ENCODE peak calls at places on chromosomes 1 and 21, in nine cellular contexts. Q is activated CD4-positive, alpha-beta T cell treated with anti-CD3 and anti-CD28 coated beads, Interleukin-2, amount 50 U/mL, for 1 hour; P is globus pallidus; N is NCI-H146; J is SW480; A is GM12865; I is activated CD8-positive, alpha-beta memory T cell treated with anti-CD3 and anti-CD28 coated beads for 48 hours; K is PC-9; E is COR-L47. M is an unnamed sample.

GRCh38 chr21:15659768-15660423 is 69.9 kb upstream of the USP25 start:
- DNase-seq in Q (no peak), P (no peak), N (no peak), J (peak; percentile 74), A (no peak), I (no peak), K (no peak), E (no peak), M (no peak)

GRCh38 chr21:45378258-45378966 is 26.6 kb upstream of the COL18A1 start:
- DNase-seq in Q (no peak), P (no peak), N (no peak), J (peak; percentile 44), A (no peak), I (no peak), K (peak; percentile 38), E (no peak), M (no peak)

GRCh38 chr21:25752389-25752788 is 17.6 kb downstream of the GABPA start:
- DNase-seq in Q (no peak), P (no peak), N (no peak), J (no peak), A (no peak), I (no peak), K (no peak), E (no peak), M (no peak)

GRCh38 chr1:151013518-151013917 is 5.3 kb downstream of the PRUNE1 start:
- DNase-seq in Q (no peak), P (no peak), N (no peak), J (no peak), A (no peak), I (no peak), K (no peak), E (no peak), M (no peak)

GRCh38 chr1:206672844-206673758 is 11.6 kb upstream of the MAPKAPK2 start:
- DNase-seq in Q (no peak), P (peak; percentile 41), N (peak; percentile 95), J (no peak), A (peak; percentile 66), I (no peak), K (no peak), E (no peak), M (peak; percentile 96)

GRCh38 chr1:41672173-41672572 is 187.7 kb upstream of the EDN2 start:
- DNase-seq in Q (no peak), P (no peak), N (no peak), J (peak; percentile 40), A (no peak), I (no peak), K (peak; percentile 94), E (no peak), M (peak; percentile 28)

GRCh38 chr1:167860231-167860923 is 53.6 kb downstream of the ADCY10 start:
- DNase-seq in Q (no peak), P (no peak), N (no peak), J (no peak), A (no peak), I (no peak), K (no peak), E (no peak), M (no peak)

GRCh38 chr1:7048395-7048794 is 263.1 kb downstream of the CAMTA1 start:
- DNase-seq in Q (no peak), P (no peak), N (no peak), J (no peak), A (no peak), I (no peak), K (no peak), E (no peak), M (peak; percentile 33)

GRCh38 chr1:151615711-151616504 is 4.1 kb downstream of the SNX27 start:
- DNase-seq in Q (no peak), P (no peak), N (no peak), J (no peak), A (no peak), I (no peak), K (no peak), E (no peak), M (peak; percentile 62)

GRCh38 chr1:202710070-202711025 is at the start of gene SYT2:
- DNase-seq in Q (no peak), P (no peak), N (peak; percentile 77), J (no peak), A (no peak), I (no peak), K (no peak), E (peak; percentile 57), M (peak; percentile 87)

GRCh38 chr1:31297273-31298247 is 728 bp downstream of the ZCCHC17 start:
- DNase-seq in Q (no peak), P (peak; percentile 7), N (peak; percentile 15), J (no peak), A (peak; percentile 2), I (no peak), K (peak; percentile 50), E (no peak), M (peak; percentile 34)

GRCh38 chr1:39255212-39255611 is 50.7 kb downstream of the MACF1 start:
- DNase-seq in Q (no peak), P (no peak), N (no peak), J (no peak), A (no peak), I (no peak), K (no peak), E (no peak), M (no peak)

GRCh38 chr21:33135925-33136324 is 66.0 kb downstream of the OLIG1 start:
- DNase-seq in Q (no peak), P (no peak), N (no peak), J (no peak), A (no peak), I (no peak), K (no peak), E (no peak), M (peak; percentile 39)

M was measured in NCI-H69.